ENCODE peak calls at places on chromosome 22, in four cellular contexts. T is lung microvascular endothelial cell; D is sciatic nerve; N is stimulated activated naive CD4-positive, alpha-beta T cell. I is an unnamed sample.

GRCh38 chr22:27512283-27512761 is 289.2 kb downstream of the MN1 start:
- DNase-seq in D (peak), T (peak), N (no peak), I (no peak)

GRCh38 chr22:45125198-45125597 is 38.5 kb upstream of the NUP50 start:
- DNase-seq in D (no peak), T (no peak), N (no peak), I (no peak)

GRCh38 chr22:37019309-37020191 is at the start of the genes MPST and TST:
- DNase-seq in T (peak), N (no peak), D (peak), I (peak)

GRCh38 chr22:31269892-31270574 is 22.3 kb downstream of the PIK3IP1 start:
- DNase-seq in T (no peak), N (no peak), D (no peak), I (no peak)

GRCh38 chr22:50605349-50606074 is 4.9 kb downstream of the MAPK8IP2 start:
- DNase-seq in D (no peak), N (no peak), T (no peak), I (no peak)

GRCh38 chr22:20979243-20979809 is 2.8 kb upstream of the LZTR1 start:
- DNase-seq in N (peak), T (peak), D (peak), I (peak)

GRCh38 chr22:35467788-35468187 is 67.8 kb downstream of the MCM5 start:
- DNase-seq in D (peak), T (peak), N (no peak), I (no peak)

GRCh38 chr22:22614065-22614464 is 30.3 kb upstream of the GGTLC2 start:
- DNase-seq in N (no peak), T (no peak), D (no peak), I (no peak)

GRCh38 chr22:24207264-24208011 is 26.2 kb downstream of the SUSD2 start:
- DNase-seq in N (no peak), D (no peak), T (no peak), I (no peak)

GRCh38 chr22:38697055-38697980 is 3.4 kb downstream of the JOSD1 start:
- DNase-seq in N (no peak), D (no peak), T (peak), I (peak)

GRCh38 chr22:24157783-24158170 is 23.5 kb upstream of the SUSD2 start:
- DNase-seq in N (no peak), T (no peak), D (no peak), I (no peak)

GRCh38 chr22:42743501-42743991 is 22.9 kb upstream of the A4GALT start:
- DNase-seq in D (peak), T (peak), N (no peak), I (no peak)

GRCh38 chr22:30270841-30271240 is 4.2 kb upstream of the OSM start:
- DNase-seq in N (no peak), D (peak), T (peak), I (no peak)

GRCh38 chr22:18998998-18999397 is 62.9 kb upstream of the PRODH start:
- DNase-seq in N (no peak), T (no peak), D (no peak), I (no peak)

GRCh38 chr22:35587447-35587870 is 29.7 kb downstream of the MB start:
- DNase-seq in N (no peak), D (no peak), T (no peak), I (no peak)

GRCh38 chr22:34068011-34068410 is 147.7 kb upstream of the LARGE1 start:
- DNase-seq in D (no peak), N (no peak), T (no peak), I (no peak)

GRCh38 chr22:47102648-47103047 is 340.2 kb downstream of the TBC1D22A start:
- DNase-seq in D (no peak), N (no peak), T (no peak), I (no peak)

GRCh38 chr22:42901790-42902508 is 44.9 kb upstream of the ARFGAP3 start:
- DNase-seq in D (no peak), T (no peak), N (no peak), I (no peak)

GRCh38 chr22:46547883-46548244 is 10.4 kb upstream of the CELSR1 start:
- DNase-seq in D (no peak), N (no peak), T (peak), I (no peak)

GRCh38 chr22:40498454-40499186 is 128.2 kb downstream of the SGSM3 start:
- DNase-seq in D (no peak), T (peak), N (no peak), I (no peak)

GRCh38 chr22:49756656-49757055 is 71.0 kb downstream of the BRD1 start:
- DNase-seq in D (peak), T (no peak), N (no peak), I (no peak)

GRCh38 chr22:34992672-34993071 is 73.3 kb upstream of the ISX start:
- DNase-seq in T (no peak), N (no peak), D (no peak), I (no peak)

GRCh38 chr22:44947029-44947428 is 62.8 kb downstream of the PHF21B start:
- DNase-seq in D (no peak), N (no peak), T (no peak), I (no peak)

GRCh38 chr22:19822301-19823117 is 32.2 kb downstream of the GNB1L start:
- DNase-seq in T (no peak), D (peak), N (no peak), I (no peak)

GRCh38 chr22:23898006-23898974 is 4.1 kb downstream of the MIF start:
- DNase-seq in T (no peak), N (no peak), D (no peak), I (no peak)

GRCh38 chr22:39593931-39594285 is 23.4 kb downstream of the CACNA1I start:
- DNase-seq in D (no peak), T (no peak), N (no peak), I (no peak)

GRCh38 chr22:26534874-26535470 is 22.7 kb upstream of the TFIP11 start:
- DNase-seq in T (no peak), N (no peak), D (no peak), I (no peak)

GRCh38 chr22:46116491-46116958 is 33.8 kb upstream of the PPARA start:
- DNase-seq in N (peak), D (peak), T (peak), I (peak)

GRCh38 chr22:38618682-38619081 is 37.5 kb downstream of the FAM227A start:
- DNase-seq in T (peak), D (no peak), N (no peak), I (no peak)

GRCh38 chr22:23696326-23696851 is 5.6 kb downstream of the RGL4 start:
- DNase-seq in N (peak), T (peak), D (no peak), I (peak)

GRCh38 chr22:41330169-41330568 is 28.8 kb downstream of the ZC3H7B start:
- DNase-seq in N (no peak), T (no peak), D (no peak), I (no peak)

GRCh38 chr22:47736166-47737034 is 974.0 kb downstream of the TBC1D22A start:
- DNase-seq in D (no peak), T (no peak), N (no peak), I (no peak)

GRCh38 chr22:45580703-45581381 is 78.2 kb downstream of the FBLN1 start:
- DNase-seq in T (no peak), N (no peak), D (no peak), I (no peak)

GRCh38 chr22:35552186-35552842 is 11.7 kb downstream of the RASD2 start:
- DNase-seq in T (peak), D (no peak), N (peak), I (peak)

GRCh38 chr22:32800158-32800557 is 1.3 kb upstream of the TIMP3 start:
- DNase-seq in D (no peak), N (no peak), T (no peak), I (no peak)

GRCh38 chr22:37931893-37932389 is 21.5 kb downstream of the C22orf23 start:
- DNase-seq in N (no peak), D (no peak), T (no peak), I (no peak)

GRCh38 chr22:34116126-34116525 is 195.8 kb upstream of the LARGE1 start:
- DNase-seq in T (no peak), N (no peak), D (no peak), I (no peak)